ENCODE peak calls at places on chromosome 6, in five cellular contexts. S, B, J, T and P are unnamed samples.

GRCh38 chr6:64220776-64221175 is 585.2 kb downstream of the PHF3 start:
- DNase-seq in S (no peak), T (no peak), J (no peak), B (no peak), P (no peak)

GRCh38 chr6:157821342-157822033 is 1.6 kb upstream of the SNX9 start:
- DNase-seq in T (no peak), J (no peak), B (peak; percentile 54), S (no peak), P (no peak)

GRCh38 chr6:46491201-46491788 is at the start of gene RCAN2:
- DNase-seq in B (no peak), J (peak; percentile 8), S (peak; percentile 25), T (peak; percentile 66), P (no peak)

GRCh38 chr6:89895273-89895874 is 1.1 kb downstream of the GJA10 start:
- DNase-seq in T (no peak), S (no peak), J (no peak), B (peak; percentile 58), P (no peak)

GRCh38 chr6:56370127-56370540 is 122.8 kb upstream of the COL21A1 start:
- DNase-seq in T (peak; percentile 78), J (no peak), B (peak; percentile 77), S (peak; percentile 70), P (no peak)

GRCh38 chr6:14035448-14035847 is 82.1 kb upstream of the CD83 start:
- DNase-seq in S (peak; percentile 45), T (no peak), B (peak; percentile 90), J (no peak), P (no peak)

GRCh38 chr6:152094992-152095592 is 287.6 kb downstream of the ESR1 start:
- DNase-seq in B (peak; percentile 100), S (peak; percentile 79), T (peak; percentile 86), J (no peak), P (no peak)

GRCh38 chr6:125245109-125245508 is 56.7 kb downstream of the HDDC2 start:
- DNase-seq in S (no peak), J (no peak), B (no peak), T (no peak), P (no peak)

GRCh38 chr6:11363881-11364576 is 131.6 kb upstream of the NEDD9 start:
- DNase-seq in J (peak; percentile 46), T (no peak), S (no peak), B (peak; percentile 51), P (no peak)